ENCODE peak calls at places on chromosomes 6 and 20, in five cellular contexts. N, R, Y, M and G are unnamed samples.

GRCh38 chr20:60138263-60139127 is 180.3 kb downstream of the CDH26 start:
- DNase-seq in R (peak; percentile 7), M (peak; percentile 3), Y (no peak), N (peak; percentile 47), G (no peak)

GRCh38 chr6:43931201-43931600 is 161.2 kb downstream of the VEGFA start:
- DNase-seq in R (no peak), Y (no peak), N (no peak), M (no peak), G (no peak)

GRCh38 chr6:80165143-80165542 is 58.7 kb downstream of the BCKDHB start:
- DNase-seq in R (no peak), M (no peak), N (no peak), Y (peak; percentile 75), G (peak; percentile 56)

GRCh38 chr20:10705801-10706459 is 32.1 kb upstream of the JAG1 start:
- DNase-seq in M (no peak), R (no peak), N (no peak), Y (no peak), G (no peak)

GRCh38 chr6:109076421-109076820 is 18.2 kb downstream of the SESN1 start:
- DNase-seq in N (no peak), R (no peak), M (no peak), Y (no peak), G (no peak)

GRCh38 chr6:121550491-121551010 is 115.1 kb downstream of the GJA1 start:
- DNase-seq in R (no peak), Y (no peak), M (no peak), N (no peak), G (no peak)

GRCh38 chr6:162229093-162229492 is 498.5 kb downstream of the PRKN start:
- DNase-seq in N (no peak), M (no peak), R (no peak), Y (no peak), G (no peak)

GRCh38 chr6:13014551-13015378 is 298.2 kb downstream of the PHACTR1 start:
- DNase-seq in M (no peak), Y (no peak), N (no peak), R (no peak), G (no peak)

GRCh38 chr6:152669894-152670293 is 27.8 kb upstream of the MYCT1 start:
- DNase-seq in M (no peak), Y (peak; percentile 37), N (peak; percentile 43), R (no peak), G (no peak)

GRCh38 chr6:113857565-113858066 is 471 bp downstream of the MARCKS start:
- DNase-seq in Y (peak; percentile 37), M (no peak), R (no peak), N (no peak), G (no peak)